ENCODE peak calls at places on chromosomes 12 and 14, in four cellular contexts. One of them, this sample, is unnamed.

GRCh38 chr12:57340104-57340503 is 89.1 kb upstream of the STAC3 start:
- DNase-seq in HL-60: peak; percentile 20
- DNase-seq in K562: peak; percentile 22
- DNase-seq in GM12878: no peak
- DNase-seq in this sample: no peak

GRCh38 chr12:123266679-123267277 is 4.9 kb downstream of the CDK2AP1 start:
- DNase-seq in HL-60: no peak
- DNase-seq in K562: no peak
- DNase-seq in GM12878: no peak
- DNase-seq in this sample: no peak

GRCh38 chr12:50922820-50923219 is 29.5 kb upstream of the HIGD1C start:
- DNase-seq in HL-60: no peak
- DNase-seq in K562: no peak
- DNase-seq in GM12878: no peak
- DNase-seq in this sample: no peak

GRCh38 chr12:130868412-130868811 is 3.5 kb upstream of the RAN start:
- DNase-seq in HL-60: no peak
- DNase-seq in K562: no peak
- DNase-seq in GM12878: no peak
- DNase-seq in this sample: no peak

GRCh38 chr12:116610971-116611541 is 51.9 kb downstream of the MAP1LC3B2 start:
- DNase-seq in HL-60: no peak
- DNase-seq in K562: peak; percentile 53
- DNase-seq in GM12878: no peak
- DNase-seq in this sample: no peak

GRCh38 chr14:105180598-105181528 is at the start of gene NUDT14:
- DNase-seq in HL-60: no peak
- DNase-seq in K562: peak; percentile 83
- DNase-seq in GM12878: no peak
- DNase-seq in this sample: peak; percentile 99

GRCh38 chr12:55816876-55817351 is 610 bp downstream of the SARNP start:
- DNase-seq in HL-60: no peak
- DNase-seq in K562: no peak
- DNase-seq in GM12878: no peak
- DNase-seq in this sample: no peak

GRCh38 chr14:105541218-105541617 is 14.8 kb downstream of the TMEM121 start:
- DNase-seq in HL-60: no peak
- DNase-seq in K562: no peak
- DNase-seq in GM12878: no peak
- DNase-seq in this sample: no peak

GRCh38 chr12:30694971-30695326 is 720 bp downstream of the IPO8 start:
- DNase-seq in HL-60: no peak
- DNase-seq in K562: peak; percentile 17
- DNase-seq in GM12878: no peak
- DNase-seq in this sample: no peak

GRCh38 chr14:101854366-101854765 is 92.9 kb downstream of the PPP2R5C start:
- DNase-seq in HL-60: peak; percentile 51
- DNase-seq in K562: no peak
- DNase-seq in GM12878: no peak
- DNase-seq in this sample: no peak

GRCh38 chr14:32202941-32203882 is at the start of gene RNU6-8:
- DNase-seq in HL-60: peak; percentile 61
- DNase-seq in K562: peak; percentile 81
- DNase-seq in GM12878: peak; percentile 57
- DNase-seq in this sample: peak; percentile 54

GRCh38 chr14:63923422-63923752 is 70.6 kb downstream of the SYNE2 start:
- DNase-seq in HL-60: no peak
- DNase-seq in K562: no peak
- DNase-seq in GM12878: no peak
- DNase-seq in this sample: no peak

GRCh38 chr12:114925076-114925475 is 241.1 kb upstream of the TBX3 start:
- DNase-seq in HL-60: no peak
- DNase-seq in K562: no peak
- DNase-seq in GM12878: no peak
- DNase-seq in this sample: no peak

GRCh38 chr14:20656274-20656673 is 14.8 kb upstream of the OR6S1 start:
- DNase-seq in HL-60: no peak
- DNase-seq in K562: no peak
- DNase-seq in GM12878: no peak
- DNase-seq in this sample: no peak

GRCh38 chr12:132356686-132357622 is 27.6 kb upstream of the GALNT9 start:
- DNase-seq in HL-60: no peak
- DNase-seq in K562: no peak
- DNase-seq in GM12878: no peak
- DNase-seq in this sample: no peak

GRCh38 chr12:117803013-117803412 is 165.8 kb downstream of the KSR2 start:
- DNase-seq in HL-60: no peak
- DNase-seq in K562: no peak
- DNase-seq in GM12878: no peak
- DNase-seq in this sample: no peak

GRCh38 chr12:52052471-52053186 is 1.4 kb downstream of the NR4A1 start:
- DNase-seq in HL-60: no peak
- DNase-seq in K562: peak; percentile 40
- DNase-seq in GM12878: no peak
- DNase-seq in this sample: no peak

GRCh38 chr12:123398918-123399617 is 15.1 kb downstream of the KMT5A start:
- DNase-seq in HL-60: no peak
- DNase-seq in K562: no peak
- DNase-seq in GM12878: no peak
- DNase-seq in this sample: no peak

GRCh38 chr14:97106166-97106565 is 309.0 kb downstream of the VRK1 start:
- DNase-seq in HL-60: no peak
- DNase-seq in K562: no peak
- DNase-seq in GM12878: peak; percentile 12
- DNase-seq in this sample: no peak

GRCh38 chr12:119115296-119115905 is 63.3 kb upstream of the HSPB8 start:
- DNase-seq in HL-60: peak; percentile 15
- DNase-seq in K562: peak; percentile 75
- DNase-seq in GM12878: no peak
- DNase-seq in this sample: peak; percentile 41

GRCh38 chr14:103347091-103347815 is 13.2 kb downstream of the EIF5 start:
- DNase-seq in HL-60: no peak
- DNase-seq in K562: no peak
- DNase-seq in GM12878: no peak
- DNase-seq in this sample: no peak

GRCh38 chr14:65101631-65102440 is 481 bp downstream of the MAX start:
- DNase-seq in HL-60: peak; percentile 23
- DNase-seq in K562: no peak
- DNase-seq in GM12878: no peak
- DNase-seq in this sample: no peak

GRCh38 chr14:100192250-100192671 is 32.8 kb upstream of the DEGS2 start:
- DNase-seq in HL-60: no peak
- DNase-seq in K562: no peak
- DNase-seq in GM12878: no peak
- DNase-seq in this sample: no peak

GRCh38 chr12:90174198-90174510 is 465.5 kb upstream of the ATP2B1 start:
- DNase-seq in HL-60: no peak
- DNase-seq in K562: no peak
- DNase-seq in GM12878: peak; percentile 2
- DNase-seq in this sample: no peak

GRCh38 chr12:58148405-58148804 is 207.0 kb downstream of the ATP23 start:
- DNase-seq in HL-60: no peak
- DNase-seq in K562: peak; percentile 16
- DNase-seq in GM12878: no peak
- DNase-seq in this sample: no peak

GRCh38 chr12:51822956-51823355 is 25.6 kb downstream of the FIGNL2 start:
- DNase-seq in HL-60: no peak
- DNase-seq in K562: no peak
- DNase-seq in GM12878: no peak
- DNase-seq in this sample: no peak

GRCh38 chr12:60830381-60830780 is 1234.6 kb downstream of the SLC16A7 start:
- DNase-seq in HL-60: no peak
- DNase-seq in K562: no peak
- DNase-seq in GM12878: no peak
- DNase-seq in this sample: no peak

GRCh38 chr12:70052931-70053497 is 190.2 kb upstream of the CNOT2 start:
- DNase-seq in HL-60: peak; percentile 79
- DNase-seq in K562: peak; percentile 37
- DNase-seq in GM12878: no peak
- DNase-seq in this sample: no peak

GRCh38 chr14:95875831-95876768 is 532 bp upstream of the TUNAR start:
- DNase-seq in HL-60: no peak
- DNase-seq in K562: no peak
- DNase-seq in GM12878: no peak
- DNase-seq in this sample: peak; percentile 20

GRCh38 chr12:123907726-123908476 is 64.7 kb downstream of the CCDC92 start:
- DNase-seq in HL-60: no peak
- DNase-seq in K562: peak; percentile 41
- DNase-seq in GM12878: no peak
- DNase-seq in this sample: no peak

GRCh38 chr12:96617178-96617577 is 127.8 kb downstream of the CFAP54 start:
- DNase-seq in HL-60: no peak
- DNase-seq in K562: peak; percentile 10
- DNase-seq in GM12878: no peak
- DNase-seq in this sample: no peak

GRCh38 chr14:74935340-74935640 is 12.2 kb upstream of the RPS6KL1 start:
- DNase-seq in HL-60: no peak
- DNase-seq in K562: no peak
- DNase-seq in GM12878: no peak
- DNase-seq in this sample: no peak

GRCh38 chr12:20268121-20268732 is 100.1 kb upstream of the PDE3A start:
- DNase-seq in HL-60: no peak
- DNase-seq in K562: no peak
- DNase-seq in GM12878: no peak
- DNase-seq in this sample: no peak

GRCh38 chr12:89706551-89707348 is 1.9 kb downstream of the ATP2B1 start:
- DNase-seq in HL-60: no peak
- DNase-seq in K562: no peak
- DNase-seq in GM12878: no peak
- DNase-seq in this sample: no peak

GRCh38 chr14:44962573-44963528 is 861 bp downstream of the TOGARAM1 start:
- DNase-seq in HL-60: no peak
- DNase-seq in K562: peak; percentile 11
- DNase-seq in GM12878: no peak
- DNase-seq in this sample: no peak

GRCh38 chr12:102659200-102659911 is 179.0 kb upstream of the IGF1 start:
- DNase-seq in HL-60: no peak
- DNase-seq in K562: no peak
- DNase-seq in GM12878: no peak
- DNase-seq in this sample: no peak

GRCh38 chr14:56659361-56659760 is 79.8 kb downstream of the TMEM260 start:
- DNase-seq in HL-60: no peak
- DNase-seq in K562: no peak
- DNase-seq in GM12878: no peak
- DNase-seq in this sample: no peak

GRCh38 chr14:56660677-56661389 is 81.2 kb downstream of the TMEM260 start:
- DNase-seq in HL-60: no peak
- DNase-seq in K562: no peak
- DNase-seq in GM12878: no peak
- DNase-seq in this sample: no peak

GRCh38 chr14:56657604-56658003 is 78.0 kb downstream of the TMEM260 start:
- DNase-seq in HL-60: no peak
- DNase-seq in K562: no peak
- DNase-seq in GM12878: no peak
- DNase-seq in this sample: no peak

GRCh38 chr14:56661478-56661877 is 81.9 kb downstream of the TMEM260 start:
- DNase-seq in HL-60: no peak
- DNase-seq in K562: no peak
- DNase-seq in GM12878: no peak
- DNase-seq in this sample: no peak

GRCh38 chr14:56659964-56660551 is 80.5 kb downstream of the TMEM260 start:
- DNase-seq in HL-60: peak; percentile 5
- DNase-seq in K562: peak; percentile 32
- DNase-seq in GM12878: no peak
- DNase-seq in this sample: peak; percentile 34
- TF ChIP-seq SPI1 in HL-60: no peak
- TF ChIP-seq SPI1 in K562: no peak
- TF ChIP-seq SPI1 in GM12878: no peak
- TF ChIP-seq SPI1 in this sample: no peak

GRCh38 chr12:1767407-1768090 is 52.8 kb upstream of the LRTM2 start:
- DNase-seq in HL-60: no peak
- DNase-seq in K562: no peak
- DNase-seq in GM12878: no peak
- DNase-seq in this sample: no peak

GRCh38 chr12:1758887-1759286 is 61.5 kb upstream of the LRTM2 start:
- DNase-seq in HL-60: no peak
- DNase-seq in K562: no peak
- DNase-seq in GM12878: no peak
- DNase-seq in this sample: no peak

GRCh38 chr12:1766110-1766509 is 54.3 kb upstream of the LRTM2 start:
- DNase-seq in HL-60: no peak
- DNase-seq in K562: no peak
- DNase-seq in GM12878: no peak
- DNase-seq in this sample: no peak

GRCh38 chr12:1760566-1761382 is 59.6 kb upstream of the LRTM2 start:
- DNase-seq in HL-60: no peak
- DNase-seq in K562: no peak
- DNase-seq in GM12878: no peak
- DNase-seq in this sample: no peak

GRCh38 chr12:1761857-1762256 is 58.5 kb upstream of the LRTM2 start:
- DNase-seq in HL-60: no peak
- DNase-seq in K562: no peak
- DNase-seq in GM12878: no peak
- DNase-seq in this sample: no peak
- TF ChIP-seq SPI1 in HL-60: no peak
- TF ChIP-seq SPI1 in K562: no peak
- TF ChIP-seq SPI1 in GM12878: no peak
- TF ChIP-seq SPI1 in this sample: no peak

DNA sequence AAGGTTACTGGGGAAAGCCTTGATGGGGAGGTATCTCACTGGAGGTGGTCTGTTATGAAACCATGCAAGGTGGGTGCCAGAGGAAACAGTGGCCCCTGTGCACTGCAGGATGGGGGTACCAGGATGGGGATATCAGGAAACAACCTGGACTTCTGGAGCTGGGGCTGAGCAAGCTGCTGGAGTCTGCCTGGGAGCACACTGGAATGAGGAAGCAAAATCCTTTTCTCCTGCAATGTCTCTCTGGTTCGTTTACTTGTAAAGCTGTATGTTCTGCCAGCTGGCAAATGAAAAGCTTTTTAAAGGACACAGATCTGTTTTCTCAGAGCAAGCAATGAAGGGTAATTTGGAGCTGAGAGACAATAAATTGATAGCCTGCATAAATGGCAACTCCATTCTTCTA is 23.2 kb upstream of the SERPINA1 start:
- DNase-seq in HL-60: no peak
- DNase-seq in K562: no peak
- DNase-seq in GM12878: no peak
- DNase-seq in this sample: no peak
- TF ChIP-seq SPI1 in HL-60: no peak
- TF ChIP-seq SPI1 in K562: no peak
- TF ChIP-seq SPI1 in GM12878: no peak
- TF ChIP-seq SPI1 in this sample: no peak

DNA sequence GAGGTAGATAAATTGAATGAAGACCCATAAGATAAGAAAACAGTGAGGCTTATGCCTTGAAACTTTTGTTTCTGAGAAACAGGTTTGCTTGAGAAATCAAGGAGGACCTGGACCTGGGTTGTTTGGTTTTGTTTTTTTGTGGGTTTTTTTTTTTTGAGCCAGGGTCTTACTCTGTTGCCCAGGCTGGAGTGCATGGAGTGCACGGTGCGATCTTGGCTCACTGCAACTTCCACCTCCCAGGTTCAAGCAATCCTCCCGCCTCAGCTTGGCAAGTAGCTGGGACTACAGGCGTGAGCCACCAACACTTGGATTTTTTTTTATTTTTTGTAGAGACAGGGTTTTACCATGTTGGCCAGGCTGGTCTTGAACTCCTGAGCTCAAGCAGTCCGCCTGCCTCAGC is 9.0 kb upstream of the PPTC7 start:
- DNase-seq in HL-60: no peak
- DNase-seq in K562: no peak
- DNase-seq in GM12878: no peak
- DNase-seq in this sample: no peak
- TF ChIP-seq SPI1 in HL-60: no peak
- TF ChIP-seq SPI1 in K562: no peak
- TF ChIP-seq SPI1 in GM12878: no peak
- TF ChIP-seq SPI1 in this sample: no peak